ENCODE peak calls at places on chromosomes 4 and X, in nine cellular contexts. U is psoas muscle; T is fibroblast of mammary gland; W is ascending aorta; X is WTC11; F is nephron progenitor cell; D is heart left ventricle; A is osteocyte; Y is CD4-positive, alpha-beta T cell. K is an unnamed sample.
A peak's percentile ranks its signal among the peaks of the same experiment; 100 is the strongest.

GRCh38 chr4:10033191-10033881 is 12.0 kb upstream of the SLC2A9 start:
- DNase-seq in X (no peak), U (peak; percentile 65), A (no peak), W (peak; percentile 77), T (peak; percentile 80), F (no peak), D (peak; percentile 40), Y (no peak), K (peak; percentile 19)

GRCh38 chr4:115780835-115781234 is 667.4 kb upstream of the NDST4 start:
- DNase-seq in W (no peak), F (no peak), Y (no peak), U (no peak), D (no peak), T (no peak), X (no peak), A (no peak), K (no peak)

GRCh38 chr4:105236202-105236916 is 89.7 kb downstream of the TET2 start:
- DNase-seq in X (no peak), F (no peak), U (no peak), Y (no peak), T (no peak), A (no peak), D (no peak), W (no peak), K (no peak)

GRCh38 chr4:10079951-10080873 is 36.4 kb downstream of the WDR1 start:
- DNase-seq in W (peak; percentile 58), D (peak; percentile 36), U (no peak), Y (no peak), X (peak; percentile 0), A (no peak), F (no peak), T (no peak), K (no peak)

GRCh38 chr4:169136330-169136729 is 126.3 kb upstream of the CBR4 start:
- DNase-seq in F (peak; percentile 5), W (no peak), D (no peak), A (no peak), T (no peak), X (no peak), Y (no peak), U (no peak), K (no peak)

GRCh38 chr4:5710962-5711478 is at the start of gene EVC:
- DNase-seq in D (peak; percentile 86), F (peak; percentile 80), W (peak; percentile 92), A (peak; percentile 91), T (peak; percentile 77), U (peak; percentile 85), Y (no peak), X (peak; percentile 79), K (peak; percentile 76)

GRCh38 chr4:183765121-183765990 is 106.3 kb downstream of the TRAPPC11 start:
- DNase-seq in Y (no peak), A (no peak), T (no peak), D (peak; percentile 66), U (peak; percentile 54), W (no peak), X (no peak), F (peak; percentile 27), K (no peak)

GRCh38 chrX:41971346-41971745 is 48.0 kb upstream of the CASK start:
- DNase-seq in W (no peak), U (no peak), T (no peak), F (no peak), A (no peak), D (no peak), Y (no peak), X (peak; percentile 9), K (no peak)

GRCh38 chrX:115229337-115229991 is 4.4 kb downstream of the LRCH2 start:
- DNase-seq in F (no peak), W (no peak), X (no peak), U (no peak), A (no peak), D (no peak), T (no peak), Y (no peak), K (no peak)

GRCh38 chrX:115233497-115234219 is at the start of gene LRCH2:
- DNase-seq in X (peak; percentile 39), F (peak; percentile 74), A (peak; percentile 85), D (peak; percentile 26), U (peak; percentile 52), T (peak; percentile 37), W (peak; percentile 70), Y (no peak), K (no peak)

GRCh38 chrX:115232933-115233496 is 881 bp downstream of the LRCH2 start:
- DNase-seq in W (no peak), A (no peak), T (peak; percentile 7), F (no peak), Y (no peak), X (no peak), U (no peak), D (no peak), K (no peak)

DNA sequence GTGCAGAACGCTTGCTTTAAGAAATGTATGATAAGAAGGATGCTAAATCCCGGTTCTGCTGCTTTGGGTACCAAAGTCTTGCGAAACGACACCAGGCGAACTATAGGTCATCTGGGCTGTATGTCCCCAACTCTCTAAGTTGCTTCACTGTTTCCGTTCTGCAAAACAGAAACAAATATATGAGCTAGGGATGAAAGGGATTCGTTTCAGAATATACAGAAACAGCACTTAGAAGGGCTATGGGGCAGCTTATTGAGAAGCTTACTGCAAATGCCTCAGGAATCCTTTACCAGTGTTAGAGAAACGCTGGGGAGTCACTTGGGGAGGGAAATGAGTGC is 293 bp upstream of the LRCH2 start:
- DNase-seq in U (no peak), X (no peak), A (no peak), W (no peak), F (no peak), D (no peak), Y (no peak), T (no peak), K (peak; percentile 58)
- TF ChIP-seq CTCF in U (no peak), X (no peak), A (no peak), W (no peak), F (no peak), D (no peak), Y (no peak), T (no peak), K (no peak)

GRCh38 chr4:77120888-77121508 is 36.0 kb upstream of the CCNG2 start:
- DNase-seq in T (peak; percentile 21), U (no peak), Y (no peak), D (no peak), W (no peak), A (peak; percentile 51), F (no peak), X (no peak), K (peak; percentile 30)
- TF ChIP-seq CTCF in T (peak; percentile 13), U (no peak), Y (no peak), D (no peak), W (no peak), A (no peak), F (no peak), X (no peak), K (peak; percentile 42)

DNA sequence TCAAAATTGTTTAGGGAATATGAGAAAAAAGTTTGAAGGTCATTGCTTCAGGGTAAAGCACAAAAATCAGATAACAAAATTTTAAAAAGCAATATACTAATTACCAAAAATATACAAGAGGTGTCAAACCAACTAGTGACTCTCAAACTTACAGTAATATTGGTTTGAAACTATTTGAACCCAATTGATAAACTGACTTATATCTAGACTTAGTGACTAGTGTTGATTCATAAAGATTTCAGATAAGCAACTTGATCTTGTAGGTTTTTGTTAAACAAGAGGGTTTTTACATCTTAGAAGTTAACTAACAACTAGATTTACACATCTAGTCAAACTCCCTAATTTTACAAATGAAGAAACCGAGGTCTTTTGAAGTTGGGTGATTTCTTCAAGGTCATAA is 7.7 kb downstream of the TAB3 start:
- DNase-seq in W (no peak), D (no peak), F (no peak), Y (no peak), X (no peak), U (no peak), T (no peak), A (no peak), K (no peak)
- TF ChIP-seq CTCF in W (no peak), D (no peak), F (no peak), Y (no peak), X (no peak), U (no peak), T (no peak), A (no peak), K (no peak)

GRCh38 chr4:139144161-139144859 is 32.7 kb downstream of the ELF2 start:
- DNase-seq in D (peak; percentile 28), Y (no peak), A (no peak), W (peak; percentile 67), F (peak; percentile 18), T (peak; percentile 67), X (peak; percentile 43), U (peak; percentile 55), K (peak; percentile 50)

GRCh38 chr4:139142980-139143379 is 34.0 kb downstream of the ELF2 start:
- DNase-seq in U (no peak), D (no peak), T (no peak), X (no peak), W (no peak), F (no peak), Y (no peak), A (no peak), K (peak; percentile 5)

GRCh38 chr4:139144911-139145551 is 32.0 kb downstream of the ELF2 start:
- DNase-seq in D (no peak), U (no peak), W (no peak), Y (no peak), F (no peak), X (peak; percentile 46), T (no peak), A (no peak), K (peak; percentile 4)

GRCh38 chr4:139145552-139145932 is 31.5 kb downstream of the ELF2 start:
- DNase-seq in X (no peak), T (no peak), W (no peak), Y (no peak), A (no peak), F (no peak), D (no peak), U (no peak), K (no peak)

DNA sequence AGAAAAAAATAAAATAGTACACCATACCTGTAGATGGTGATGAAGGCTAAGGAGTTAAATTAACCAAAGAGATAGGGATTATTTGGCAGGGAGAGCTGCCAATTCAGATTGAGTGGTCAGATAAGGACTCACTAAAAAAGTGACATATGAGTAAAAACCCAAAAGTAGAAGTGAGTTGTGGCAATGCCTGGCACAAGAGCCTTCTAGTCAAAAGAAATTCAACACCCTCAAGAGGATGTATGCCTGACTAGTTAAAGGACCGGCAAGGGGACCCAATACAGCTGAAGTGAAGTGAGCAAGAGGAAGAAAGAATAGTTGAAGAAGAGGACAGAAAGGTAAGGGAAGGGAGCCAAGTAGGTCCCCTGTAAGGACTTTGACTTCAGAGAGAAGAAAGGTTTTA is 34.9 kb downstream of the ELF2 start:
- DNase-seq in U (no peak), T (no peak), Y (no peak), F (no peak), X (no peak), D (no peak), W (no peak), A (no peak), K (no peak)
- TF ChIP-seq CTCF in U (no peak), T (no peak), Y (no peak), F (no peak), X (no peak), D (no peak), W (no peak), A (no peak), K (no peak)

K was measured in fibroblast of villous mesenchyme.